ENCODE peak calls at places on chromosomes 5 and 9, in six cellular contexts. S is H1, K is PC-3, J is H9, Y is MM.1S, G is osteoblast. A is an unnamed sample.

GRCh38 chr5:180803181-180804128 is 849 bp upstream of the MGAT1 start:
- DNase-seq in G (peak; percentile 87), Y (peak; percentile 96), J (no peak), S (no peak), K (no peak), A (no peak)

GRCh38 chr9:118362123-118362522 is 657.9 kb downstream of the TLR4 start:
- DNase-seq in J (no peak), G (no peak), K (no peak), S (no peak), Y (no peak), A (peak; percentile 73)

GRCh38 chr5:157718529-157718928 is 12.7 kb upstream of the THG1L start:
- DNase-seq in K (peak; percentile 92), J (no peak), G (peak; percentile 79), Y (peak; percentile 39), S (no peak), A (peak; percentile 53)

GRCh38 chr5:8538813-8539212 is 669.9 kb downstream of the MTRR start:
- DNase-seq in S (no peak), K (no peak), Y (no peak), G (no peak), J (no peak), A (no peak)

GRCh38 chr9:37119907-37120839 is at the start of gene ZCCHC7:
- DNase-seq in K (peak; percentile 86), Y (peak; percentile 94), J (peak; percentile 96), G (peak; percentile 97), S (peak; percentile 97), A (peak; percentile 84)

GRCh38 chr9:96868709-96869108 is 14.4 kb upstream of the ZNF782 start:
- DNase-seq in G (no peak), J (no peak), S (no peak), Y (no peak), K (peak; percentile 63), A (no peak)

GRCh38 chr5:173882632-173883031 is 5.5 kb upstream of the CPEB4 start:
- DNase-seq in Y (no peak), J (no peak), S (no peak), G (no peak), K (peak; percentile 86), A (no peak)

GRCh38 chr5:148687427-148687826 is 33.1 kb upstream of the HTR4 start:
- DNase-seq in Y (peak; percentile 39), G (no peak), J (peak; percentile 72), S (peak; percentile 53), K (peak; percentile 93), A (no peak)

GRCh38 chr9:89606567-89607311 is 1.9 kb downstream of the GADD45G start:
- DNase-seq in J (peak; percentile 52), K (peak; percentile 55), S (no peak), Y (peak; percentile 7), G (peak; percentile 80), A (peak; percentile 44)

GRCh38 chr5:107558951-107559350 is 111.8 kb downstream of the EFNA5 start:
- DNase-seq in J (peak; percentile 58), Y (no peak), G (no peak), S (no peak), K (no peak), A (no peak)

GRCh38 chr9:77965445-77965844 is 66.2 kb downstream of the GNAQ start:
- DNase-seq in K (no peak), Y (no peak), J (no peak), G (no peak), S (no peak), A (no peak)

GRCh38 chr9:93603011-93603410 is 26.6 kb downstream of the PHF2 start:
- DNase-seq in J (no peak), K (no peak), Y (no peak), G (no peak), S (peak; percentile 31), A (no peak)

GRCh38 chr9:115353681-115354080 is 235.7 kb upstream of the TNC start:
- DNase-seq in J (no peak), Y (peak; percentile 11), K (peak; percentile 53), S (no peak), G (no peak), A (peak; percentile 32)

GRCh38 chr5:172410160-172410559 is 44.2 kb downstream of the SH3PXD2B start:
- DNase-seq in G (no peak), Y (no peak), K (peak; percentile 95), S (no peak), J (no peak), A (peak; percentile 86)

GRCh38 chr9:125099816-125100215 is 43.5 kb downstream of the SCAI start:
- DNase-seq in J (no peak), K (no peak), G (no peak), Y (no peak), S (no peak), A (no peak)

GRCh38 chr9:706606-707451 is 134.7 kb upstream of the DMRT1 start:
- DNase-seq in S (peak; percentile 66), G (peak; percentile 94), K (peak; percentile 49), J (peak; percentile 54), Y (peak; percentile 81), A (peak; percentile 62)

GRCh38 chr5:6859001-6859400 is 145.8 kb downstream of the TENT4A start:
- DNase-seq in Y (no peak), J (no peak), K (no peak), G (no peak), S (no peak), A (no peak)

GRCh38 chr9:70297141-70297540 is 38.4 kb downstream of the SMC5 start:
- DNase-seq in S (no peak), K (no peak), Y (no peak), G (peak; percentile 13), J (no peak), A (no peak)

GRCh38 chr5:181153814-181154213 is 6.4 kb downstream of the OR2V2 start:
- DNase-seq in J (no peak), G (no peak), S (no peak), K (peak; percentile 84), Y (no peak), A (no peak)

GRCh38 chr9:118522093-118523028 is 818.2 kb downstream of the TLR4 start:
- DNase-seq in S (peak; percentile 67), K (no peak), G (no peak), J (peak; percentile 90), Y (peak; percentile 78), A (peak; percentile 32)

GRCh38 chr5:2013301-2014057 is 130.8 kb upstream of the IRX4 start:
- DNase-seq in Y (no peak), K (no peak), S (peak; percentile 19), G (no peak), J (no peak), A (no peak)

GRCh38 chr9:133421615-133422542 is at the start of gene ADAMTS13:
- DNase-seq in K (no peak), S (no peak), Y (no peak), G (peak; percentile 82), J (peak; percentile 79), A (no peak)

GRCh38 chr9:4547016-4547415 is 56.7 kb downstream of the SLC1A1 start:
- DNase-seq in S (no peak), Y (no peak), G (no peak), J (no peak), K (no peak), A (peak; percentile 47)

GRCh38 chr9:4550777-4551476 is 60.7 kb downstream of the SLC1A1 start:
- DNase-seq in J (no peak), G (no peak), Y (no peak), S (no peak), K (no peak), A (no peak)

GRCh38 chr9:4549751-4550295 is 59.6 kb downstream of the SLC1A1 start:
- DNase-seq in J (no peak), K (peak; percentile 11), G (no peak), S (no peak), Y (no peak), A (no peak)

GRCh38 chr9:4553951-4554381 is 63.7 kb downstream of the SLC1A1 start:
- DNase-seq in J (no peak), Y (no peak), S (no peak), K (peak; percentile 7), G (no peak), A (peak; percentile 68)

GRCh38 chr9:4548796-4549725 is 58.8 kb downstream of the SLC1A1 start:
- DNase-seq in K (peak; percentile 45), Y (no peak), S (peak; percentile 82), J (peak; percentile 79), G (no peak), A (no peak)
- TF ChIP-seq CTCF in K (peak; percentile 65), Y (peak; percentile 26), S (peak; percentile 94), J (peak; percentile 89), G (peak; percentile 55), A (no peak)

GRCh38 chr9:26888271-26888670 is 4.3 kb downstream of the CAAP1 start:
- DNase-seq in Y (no peak), J (no peak), G (no peak), K (no peak), S (no peak), A (no peak)
- H3K4me2 ChIP-seq in Y (no peak overlapping the region), J (no peak overlapping the region), G (no peak overlapping the region), K (no peak overlapping the region), S (no peak overlapping the region), A (peak overlapping the region; percentile 5)

DNA sequence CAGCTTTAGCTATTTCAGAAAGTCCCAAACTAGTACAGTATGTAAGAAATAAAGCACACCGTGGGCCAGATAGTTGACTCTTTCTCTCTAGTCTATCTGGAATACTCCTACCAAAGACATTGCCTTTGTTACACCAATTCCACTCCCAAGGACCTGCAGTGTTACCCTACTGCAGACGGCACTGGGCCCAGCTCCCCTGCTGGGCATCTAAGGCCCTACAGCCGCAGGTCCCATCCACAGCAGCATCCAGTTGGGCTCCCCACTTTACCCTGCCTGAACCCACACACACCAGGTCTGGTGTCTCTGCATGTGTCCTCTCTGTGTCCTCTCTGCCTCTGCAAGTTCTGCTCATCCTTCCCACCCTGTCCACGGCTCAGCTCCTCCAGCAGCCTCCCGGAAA is 22.5 kb downstream of the TNIP1 start:
- DNase-seq in K (no peak), G (no peak), S (no peak), J (no peak), Y (no peak), A (no peak)
- TF ChIP-seq CTCF in K (peak; percentile 22), G (peak; percentile 19), S (peak; percentile 24), J (peak; percentile 13), Y (peak; percentile 28), A (peak; percentile 8)

GRCh38 chr9:130337318-130337717 is 71.8 kb downstream of the HMCN2 start:
- DNase-seq in K (no peak), J (no peak), Y (no peak), G (no peak), S (no peak), A (no peak)

GRCh38 chr9:130334915-130335314 is 69.4 kb downstream of the HMCN2 start:
- DNase-seq in G (no peak), K (no peak), J (no peak), S (no peak), Y (no peak), A (no peak)

GRCh38 chr9:130337784-130338380 is 72.3 kb downstream of the HMCN2 start:
- DNase-seq in G (no peak), S (no peak), K (no peak), J (no peak), Y (no peak), A (no peak)

GRCh38 chr9:130336885-130337284 is 71.3 kb downstream of the HMCN2 start:
- DNase-seq in Y (no peak), J (no peak), K (no peak), G (no peak), S (no peak), A (no peak)

DNA sequence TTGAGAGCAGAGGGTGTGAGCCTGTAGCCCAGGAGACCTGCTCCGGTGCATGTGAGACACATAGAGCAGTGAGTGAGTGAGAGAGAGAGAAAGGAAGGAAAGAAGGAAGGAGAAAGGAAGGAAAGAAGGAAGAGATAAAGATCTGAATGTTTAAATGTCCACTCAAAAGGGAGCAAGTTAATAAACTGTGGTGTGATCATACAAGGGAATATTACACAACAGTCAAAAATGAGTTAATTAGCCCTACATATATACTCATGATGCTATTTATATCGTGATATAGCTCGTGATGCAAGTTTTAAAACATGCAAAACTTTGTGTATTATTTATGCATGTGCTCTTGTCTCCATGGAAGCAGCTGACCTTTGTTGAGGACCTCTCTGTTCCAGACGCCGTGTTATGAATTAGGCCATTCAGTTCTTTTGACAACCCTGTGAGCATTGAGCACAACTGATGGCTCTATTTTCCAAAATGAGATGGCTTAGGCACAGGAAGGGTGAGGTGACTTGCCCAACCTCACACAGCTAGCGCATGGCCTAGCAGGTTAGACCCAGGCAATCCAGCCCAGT is 70.6 kb downstream of the HMCN2 start:
- DNase-seq in S (no peak), J (no peak), Y (no peak), G (no peak), K (no peak), A (no peak)
- H3K4me2 ChIP-seq in S (no peak overlapping the region), J (no peak overlapping the region), Y (no peak overlapping the region), G (no peak overlapping the region), K (no peak overlapping the region), A (no peak overlapping the region)